ENCODE peak calls at places on chromosomes 5 and 9, in five cellular contexts. V, N, R, I and U are unnamed samples.

GRCh38 chr9:272251-273213 is 57.9 kb downstream of the DOCK8 start:
- DNase-seq in I (no peak), N (no peak), R (peak), V (no peak), U (no peak)

GRCh38 chr9:89038354-89039091 is 47.3 kb downstream of the S1PR3 start:
- DNase-seq in I (no peak), R (peak), V (no peak), N (peak), U (peak)

GRCh38 chr5:107652839-107653607 is 17.7 kb downstream of the EFNA5 start:
- DNase-seq in V (no peak), I (no peak), R (no peak), N (no peak), U (no peak)

GRCh38 chr9:132669636-132670358 is at the start of gene DDX31:
- DNase-seq in N (peak), V (no peak), I (peak), R (peak), U (peak)

GRCh38 chr5:11251242-11251641 is 490.2 kb upstream of the DAP start:
- DNase-seq in N (peak), I (peak), V (no peak), R (no peak), U (no peak)

GRCh38 chr5:103336967-103337366 is 78.4 kb downstream of the MACIR start:
- DNase-seq in N (no peak), V (no peak), I (no peak), R (no peak), U (no peak)

GRCh38 chr5:150142800-150143724 is 12.6 kb downstream of the PDGFRB start:
- DNase-seq in V (no peak), I (no peak), N (peak), R (no peak), U (no peak)

GRCh38 chr9:134641173-134641985 is at the start of gene COL5A1:
- DNase-seq in R (peak), N (peak), V (peak), I (no peak), U (peak)

GRCh38 chr5:16812911-16813310 is 123.2 kb downstream of the MYO10 start:
- DNase-seq in R (no peak), I (no peak), V (no peak), N (peak), U (no peak)

GRCh38 chr9:112535811-112536210 is 49.2 kb downstream of the KIAA1958 start:
- DNase-seq in I (no peak), N (peak), R (no peak), V (no peak), U (no peak)